ENCODE peak calls at places on chromosomes 7 and 10, in four cellular contexts. Q is IMR-90, R is H1, A is H9. Y is an unnamed sample.
A peak's percentile ranks its signal among the peaks of the same experiment; 100 is the strongest.

GRCh38 chr10:131576341-131577177 is 265.0 kb upstream of the TCERG1L start:
- DNase-seq in Q (no peak), A (no peak), R (no peak), Y (no peak)

GRCh38 chr7:96675548-96675947 is 34.1 kb downstream of the SEM1 start:
- DNase-seq in Q (no peak), A (no peak), R (no peak), Y (no peak)

GRCh38 chr10:77687621-77688020 is 50.0 kb upstream of the KCNMA1 start:
- DNase-seq in A (no peak), R (no peak), Q (no peak), Y (peak; percentile 13)

GRCh38 chr7:151113344-151114150 is 27.3 kb downstream of the AGAP3 start:
- DNase-seq in A (peak; percentile 65), R (no peak), Q (peak; percentile 93), Y (peak; percentile 97)

GRCh38 chr10:62735464-62736188 is 68.9 kb upstream of the ADO start:
- DNase-seq in Q (peak; percentile 47), A (no peak), R (no peak), Y (no peak)

GRCh38 chr7:129969881-129970446 is 17.2 kb upstream of the UBE2H start:
- DNase-seq in R (peak; percentile 68), A (no peak), Q (peak; percentile 84), Y (peak; percentile 88)

GRCh38 chr7:93558705-93559614 is 15.6 kb downstream of the CALCR start:
- DNase-seq in Q (no peak), A (no peak), R (no peak), Y (peak; percentile 56)

GRCh38 chr10:30752481-30752881 is 122.9 kb upstream of the LYZL2 start:
- DNase-seq in A (no peak), R (no peak), Q (no peak), Y (peak; percentile 8)

GRCh38 chr7:107890493-107890961 is 456 bp upstream of the DLD start:
- DNase-seq in R (no peak), Q (no peak), A (no peak), Y (no peak)

GRCh38 chr7:37920619-37921339 is at the start of gene EPDR1:
- DNase-seq in Q (no peak), A (peak; percentile 75), R (no peak), Y (peak; percentile 71)

GRCh38 chr7:152862842-152863241 is 103.3 kb downstream of the ACTR3B start:
- DNase-seq in Q (no peak), R (no peak), A (no peak), Y (no peak)

GRCh38 chr7:19369806-19370205 is 224.6 kb upstream of the FERD3L start:
- DNase-seq in R (no peak), Q (no peak), A (no peak), Y (no peak)

GRCh38 chr7:495326-495725 is 24.3 kb downstream of the PDGFA start:
- DNase-seq in A (no peak), Q (no peak), R (no peak), Y (no peak)

GRCh38 chr7:79504607-79505389 is 51.3 kb upstream of the MAGI2 start:
- DNase-seq in Q (peak; percentile 28), R (no peak), A (peak; percentile 30), Y (peak; percentile 93)

GRCh38 chr7:108004220-108005142 is 1.5 kb upstream of the LAMB1 start:
- DNase-seq in A (peak; percentile 45), R (no peak), Q (peak; percentile 70), Y (peak; percentile 53)

GRCh38 chr7:129530881-129531391 is 28.6 kb downstream of the SMKR1 start:
- DNase-seq in Q (peak; percentile 80), R (no peak), A (no peak), Y (peak; percentile 53)

GRCh38 chr7:36303202-36304098 is 86.2 kb upstream of the ANLN start:
- DNase-seq in A (no peak), Q (peak; percentile 95), R (no peak), Y (no peak)

GRCh38 chr7:20793686-20794394 is 7.2 kb upstream of the SP8 start:
- DNase-seq in A (peak; percentile 45), Q (no peak), R (no peak), Y (peak; percentile 61)

GRCh38 chr10:80461208-80462183 is 7.4 kb downstream of the TSPAN14 start:
- DNase-seq in R (no peak), Q (no peak), A (no peak), Y (no peak)

GRCh38 chr7:158025651-158026600 is 561.7 kb downstream of the PTPRN2 start:
- DNase-seq in Q (no peak), A (no peak), R (no peak), Y (no peak)

GRCh38 chr7:156662269-156662668 is 21.7 kb downstream of the RNF32 start:
- DNase-seq in A (no peak), Q (no peak), R (no peak), Y (no peak)

GRCh38 chr7:67890316-67890715 is 893.7 kb downstream of the TYW1 start:
- DNase-seq in Q (no peak), A (no peak), R (no peak), Y (no peak)

GRCh38 chr10:94402204-94403033 is at the start of gene TBC1D12:
- DNase-seq in R (peak; percentile 88), Q (peak; percentile 97), A (peak; percentile 96), Y (peak; percentile 97)

GRCh38 chr7:94044806-94045205 is 40.7 kb upstream of the BET1 start:
- DNase-seq in Q (no peak), A (no peak), R (no peak), Y (no peak)

GRCh38 chr10:63866747-63867140 is 345.5 kb downstream of the REEP3 start:
- DNase-seq in R (no peak), Q (no peak), A (no peak), Y (peak; percentile 26)

GRCh38 chr7:116249969-116250553 is 39.7 kb downstream of the TES start:
- DNase-seq in A (peak; percentile 45), R (no peak), Q (peak; percentile 58), Y (peak; percentile 68)

GRCh38 chr10:105466521-105466920 is 825.4 kb downstream of the SORCS3 start:
- DNase-seq in R (no peak), Q (no peak), A (no peak), Y (no peak)

GRCh38 chr7:80288175-80289122 is 153.8 kb downstream of the GNAI1 start:
- DNase-seq in R (peak; percentile 5), Q (peak; percentile 84), A (peak; percentile 29), Y (peak; percentile 83)

GRCh38 chr10:62244785-62245595 is 23.7 kb downstream of the RTKN2 start:
- DNase-seq in Q (peak; percentile 83), A (no peak), R (no peak), Y (peak; percentile 63)

GRCh38 chr7:86867163-86867762 is 192.2 kb downstream of the ELAPOR2 start:
- DNase-seq in Q (no peak), A (no peak), R (no peak), Y (no peak)

GRCh38 chr10:129530486-129531065 is 63.5 kb downstream of the MGMT start:
- DNase-seq in Q (no peak), A (no peak), R (no peak), Y (no peak)

GRCh38 chr10:9895406-9895805 is 1122.3 kb upstream of the CELF2 start:
- DNase-seq in A (no peak), R (no peak), Q (no peak), Y (no peak)

GRCh38 chr10:6203331-6204062 is 765 bp downstream of the PFKFB3 start:
- DNase-seq in Q (peak; percentile 47), R (no peak), A (peak; percentile 77), Y (peak; percentile 71)

GRCh38 chr10:110212119-110213006 is 5.0 kb downstream of the MXI1 start:
- DNase-seq in Q (no peak), A (no peak), R (no peak), Y (no peak)

GRCh38 chr10:35896011-35896410 is 253.9 kb upstream of the FZD8 start:
- DNase-seq in Q (peak; percentile 90), R (no peak), A (no peak), Y (no peak)

DNA sequence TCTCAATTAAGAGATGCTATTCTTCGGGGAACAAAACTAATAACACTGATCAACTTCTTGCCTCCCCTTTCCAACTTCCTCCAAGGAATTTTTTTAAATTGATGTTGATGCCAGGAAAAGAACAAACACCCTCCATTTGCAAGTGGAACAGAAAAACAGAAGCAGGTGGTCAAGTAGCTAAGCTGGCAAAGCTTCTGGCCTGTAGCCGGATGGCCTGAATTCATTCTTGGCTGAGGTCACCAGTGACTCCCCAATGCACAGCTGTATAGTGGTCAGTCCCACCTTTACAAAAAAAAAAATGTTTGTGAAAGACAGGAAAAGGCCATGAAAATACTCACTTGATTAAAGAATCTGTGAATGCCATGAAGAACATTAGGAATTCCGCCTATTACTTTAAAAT is 39.1 kb downstream of the DOCK4 start:
- DNase-seq in R (no peak), A (no peak), Q (no peak), Y (no peak)
- H3K4me2 ChIP-seq in R (no peak overlapping the region), A (no peak overlapping the region), Q (no peak overlapping the region), Y (no peak overlapping the region)

GRCh38 chr7:41964849-41965745 is 262.2 kb upstream of the INHBA start:
- DNase-seq in A (no peak), R (no peak), Q (no peak), Y (no peak)

GRCh38 chr7:41969713-41970112 is 266.8 kb upstream of the INHBA start:
- DNase-seq in R (no peak), Q (peak; percentile 18), A (no peak), Y (no peak)

GRCh38 chr7:41964354-41964753 is 261.5 kb upstream of the INHBA start:
- DNase-seq in Q (no peak), R (no peak), A (no peak), Y (no peak)

GRCh38 chr7:41965951-41966505 is 263.1 kb upstream of the INHBA start:
- DNase-seq in Q (no peak), R (no peak), A (no peak), Y (no peak)

DNA sequence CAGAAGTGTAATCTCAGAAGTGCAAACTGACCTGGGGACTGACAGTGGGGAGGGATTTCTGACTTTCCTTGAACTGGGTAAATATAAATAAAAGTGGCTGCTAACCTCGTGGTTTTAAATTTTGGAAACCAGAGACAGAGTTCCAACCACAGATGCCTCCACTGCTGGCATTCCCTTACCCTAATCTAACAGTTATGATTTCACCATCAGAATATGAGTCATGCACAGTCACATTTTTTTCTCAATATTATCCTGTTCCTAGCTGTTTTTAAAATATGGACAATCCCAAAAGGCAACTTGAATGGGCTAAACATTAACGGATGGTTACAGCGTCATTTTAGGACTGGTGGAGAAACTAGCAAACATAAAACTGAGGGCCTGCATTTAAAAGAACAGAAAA is 264.3 kb upstream of the INHBA start:
- DNase-seq in Q (peak; percentile 72), R (no peak), A (no peak), Y (no peak)
- H4K5ac ChIP-seq in Q (no peak overlapping the region), R (no peak overlapping the region), A (no peak overlapping the region), Y (no peak overlapping the region)

DNA sequence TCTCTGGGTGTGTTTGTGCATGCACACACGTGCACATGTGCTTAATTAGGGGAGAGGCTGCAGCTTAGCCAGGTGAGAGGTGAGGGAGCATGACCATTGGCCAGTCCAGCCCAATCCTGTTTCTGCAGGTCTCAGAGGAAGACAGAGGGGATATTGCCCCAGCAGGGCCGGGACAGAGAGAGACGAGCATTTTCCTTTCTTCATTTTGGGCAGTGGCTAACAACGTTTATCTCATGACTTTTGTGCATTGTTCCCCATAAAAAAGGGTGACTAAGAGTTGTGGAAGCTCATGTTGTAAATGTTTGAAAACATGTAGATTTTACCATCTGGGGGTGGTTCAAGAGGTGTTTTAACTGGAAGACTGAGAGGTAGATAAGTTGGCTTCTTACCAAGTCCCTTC is 16.9 kb upstream of the DMBT1 start:
- DNase-seq in Q (no peak), R (no peak), A (no peak), Y (no peak)
- H3K4me2 ChIP-seq in Q (no peak overlapping the region), R (no peak overlapping the region), A (no peak overlapping the region), Y (no peak overlapping the region)

DNA sequence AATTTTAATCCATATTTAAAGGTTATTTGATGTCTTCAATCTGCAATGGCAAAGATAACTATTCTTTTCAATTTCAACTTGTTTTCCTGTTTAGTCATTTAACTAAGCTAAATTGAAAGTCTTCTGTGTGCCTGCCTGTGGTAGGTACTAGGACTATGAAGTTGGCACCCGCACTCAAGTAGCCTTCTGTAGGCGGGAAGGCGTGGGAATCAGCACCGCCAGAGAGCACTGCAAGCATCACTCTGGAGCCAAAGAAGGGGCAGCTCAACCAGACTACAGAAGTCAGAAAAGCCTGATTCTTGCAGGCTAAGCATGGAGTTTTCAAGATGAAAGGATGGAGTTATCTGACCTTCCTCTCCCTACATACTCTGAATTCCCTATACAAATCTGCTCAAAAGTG is 269.0 kb upstream of the PHF14 start:
- DNase-seq in A (no peak), Q (no peak), R (no peak), Y (no peak)
- H4K5ac ChIP-seq in A (no peak overlapping the region), Q (no peak overlapping the region), R (no peak overlapping the region), Y (no peak overlapping the region)